ENCODE peak calls at places on chromosomes 1 and 21, in four cellular contexts. F is esophagus muscularis mucosa; B is CD8-positive, alpha-beta memory T cell; Q is stomach. U is an unnamed sample. For H3K4me1, the result is how much of the 10 kb centered on the place peaks cover.

GRCh38 chr1:153963850-153964331 is 554 bp upstream of the SLC39A1 start:
- DNase-seq in Q (peak), B (no peak), F (no peak), U (no peak)

GRCh38 chr1:113320272-113320671 is 70.0 kb upstream of the MAGI3 start:
- DNase-seq in Q (no peak), B (no peak), F (no peak), U (no peak)

GRCh38 chr1:6779089-6779805 is 6.0 kb upstream of the CAMTA1 start:
- DNase-seq in B (no peak), Q (no peak), F (no peak), U (no peak)

GRCh38 chr1:91345395-91346005 is 59.1 kb downstream of the HFM1 start:
- DNase-seq in F (no peak), B (no peak), Q (no peak), U (no peak)

GRCh38 chr1:19533626-19534025 is 48.3 kb upstream of the CAPZB start:
- DNase-seq in Q (no peak), F (no peak), B (no peak), U (no peak)

GRCh38 chr1:226814751-226815496 is 55.5 kb upstream of the PSEN2 start:
- DNase-seq in B (no peak), F (peak), Q (peak), U (no peak)

GRCh38 chr1:25055045-25055780 is 125.1 kb upstream of the RUNX3 start:
- DNase-seq in B (no peak), F (no peak), Q (no peak), U (no peak)

GRCh38 chr1:101632548-101633256 is 364.0 kb downstream of the OLFM3 start:
- DNase-seq in B (no peak), F (no peak), Q (no peak), U (no peak)

GRCh38 chr1:52994658-52995057 is 67.4 kb upstream of the PODN start:
- DNase-seq in Q (no peak), B (no peak), F (no peak), U (no peak)

GRCh38 chr21:29678616-29679015 is 261.2 kb downstream of the GRIK1 start:
- DNase-seq in F (no peak), Q (no peak), B (no peak), U (no peak)

GRCh38 chr1:6624712-6625578 is at the start of gene THAP3:
- DNase-seq in Q (peak), B (peak), F (peak), U (no peak)

GRCh38 chr1:183871142-183871541 is 66.2 kb downstream of the RGL1 start:
- DNase-seq in B (no peak), Q (no peak), F (no peak), U (no peak)

GRCh38 chr1:202235003-202235660 is 41.5 kb downstream of the LGR6 start:
- DNase-seq in B (no peak), F (no peak), Q (no peak), U (no peak)

GRCh38 chr1:202233824-202234223 is 40.2 kb downstream of the LGR6 start:
- DNase-seq in B (no peak), F (no peak), Q (no peak), U (no peak)

GRCh38 chr1:202234331-202235002 is 40.9 kb downstream of the LGR6 start:
- DNase-seq in Q (no peak), F (no peak), B (no peak), U (no peak)

GRCh38 chr1:202237052-202237451 is 43.5 kb downstream of the LGR6 start:
- DNase-seq in F (no peak), Q (no peak), B (peak), U (peak)

DNA sequence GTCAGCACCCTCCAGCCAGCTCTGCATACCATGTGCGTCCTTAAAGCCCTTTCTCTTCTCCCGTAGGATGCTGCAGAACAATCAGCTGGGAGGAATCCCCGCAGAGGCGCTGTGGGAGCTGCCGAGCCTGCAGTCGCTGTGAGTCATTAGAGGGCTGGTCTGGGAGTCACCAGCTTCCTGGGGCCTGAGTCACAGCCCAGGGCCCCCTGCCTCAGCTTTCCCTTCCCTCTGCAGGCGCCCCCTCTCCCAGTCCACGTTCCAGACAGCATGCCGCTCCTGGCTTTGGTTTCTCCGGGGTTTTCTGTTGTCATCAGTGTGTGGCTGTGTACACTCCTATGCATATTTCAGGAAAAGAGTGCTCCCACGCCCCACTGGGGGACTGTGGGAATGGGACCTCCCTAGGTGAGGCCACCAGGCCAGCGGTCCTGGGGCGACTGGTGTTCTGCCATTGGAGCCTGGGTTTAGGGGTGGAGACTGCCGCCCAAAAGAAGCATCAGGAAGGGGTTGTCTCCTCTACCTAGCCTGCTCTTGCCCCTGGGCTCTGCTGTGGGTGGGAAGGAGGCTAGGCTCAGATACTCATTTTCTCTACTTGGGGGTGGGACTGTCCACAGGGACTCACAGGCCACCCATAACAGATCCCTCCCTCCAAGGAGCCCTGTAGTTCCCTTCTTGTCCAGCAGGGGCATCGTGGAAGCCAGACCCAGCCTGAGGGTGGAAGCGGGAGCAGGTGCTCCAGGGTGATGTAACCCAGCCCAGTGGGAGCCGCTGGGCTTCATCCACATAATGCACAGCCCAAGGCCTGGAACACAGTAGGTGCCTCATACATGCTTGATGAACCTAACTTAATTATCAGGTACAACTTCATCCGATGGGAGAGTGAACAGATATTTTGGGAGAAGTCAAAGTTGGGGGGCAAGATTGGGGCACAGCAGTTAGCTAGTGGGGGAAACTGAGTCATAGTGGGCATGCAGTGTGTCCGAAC is 42.5 kb downstream of the LGR6 start:
- DNase-seq in F (no peak), B (peak), Q (peak), U (peak)
- H3K4me3 ChIP-seq in F (no peak), B (no peak), Q (no peak), U (no peak)

GRCh38 chr1:116764906-116765862 is 11.0 kb downstream of the CD2 start:
- DNase-seq in Q (no peak), B (no peak), F (no peak), U (no peak)

GRCh38 chr1:116762781-116763115 is 8.5 kb downstream of the CD2 start:
- DNase-seq in F (no peak), B (no peak), Q (no peak), U (no peak)

GRCh38 chr1:116763116-116763786 is 9.0 kb downstream of the CD2 start:
- DNase-seq in B (peak), Q (no peak), F (no peak), U (no peak)

GRCh38 chr1:116764466-116764896 is 10.3 kb downstream of the CD2 start:
- DNase-seq in Q (no peak), B (peak), F (no peak), U (no peak)

GRCh38 chr1:116763787-116764465 is 9.7 kb downstream of the CD2 start:
- DNase-seq in B (no peak), Q (peak), F (no peak), U (peak)
- H3K4me1 ChIP-seq in B (half or more), Q (under half), F (under half), U (under half)

GRCh38 chr1:40377512-40377911 is 4.0 kb downstream of the SMAP2 start:
- DNase-seq in B (peak), F (no peak), Q (no peak), U (no peak)

GRCh38 chr1:40371707-40372258 is 1.7 kb upstream of the SMAP2 start:
- DNase-seq in B (no peak), Q (no peak), F (no peak), U (no peak)

GRCh38 chr1:40373323-40374283 is at the start of gene SMAP2:
- DNase-seq in B (peak), F (peak), Q (peak), U (peak)

DNA sequence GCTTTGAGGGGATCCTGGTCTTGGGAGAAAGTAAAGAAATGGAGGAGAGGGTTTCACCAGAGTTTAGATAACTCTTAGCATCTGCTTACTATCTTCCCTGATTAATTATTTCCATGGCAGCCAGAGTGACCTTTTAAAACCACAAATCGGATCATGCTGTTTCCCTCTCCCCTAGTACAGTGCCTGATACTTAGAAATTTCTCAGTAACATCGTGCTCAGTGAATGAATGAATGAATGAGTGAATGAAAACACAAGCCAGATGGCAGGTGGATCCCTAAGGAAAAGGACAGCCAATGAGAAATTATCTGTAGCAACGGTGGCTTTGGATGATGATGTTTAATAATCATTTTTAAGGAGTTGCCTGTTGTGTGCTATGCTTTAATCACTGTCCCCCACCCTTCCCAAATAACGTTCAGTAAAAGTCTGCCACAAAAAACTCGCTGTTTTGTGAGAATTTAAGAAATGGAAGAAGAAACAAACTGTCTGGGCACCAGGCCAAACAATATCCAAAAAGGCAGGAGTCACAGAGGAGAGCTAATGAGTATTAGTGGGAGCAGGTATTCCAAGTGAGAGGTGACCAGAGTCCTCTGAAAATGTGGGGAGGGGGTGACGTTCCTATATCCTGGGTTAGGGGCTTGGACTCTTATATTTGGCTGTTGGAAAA is 737 bp upstream of the SMAP2 start:
- DNase-seq in Q (no peak), B (no peak), F (no peak), U (no peak)
- H3K27ac ChIP-seq in Q (no peak), B (no peak), F (no peak), U (no peak)

DNA sequence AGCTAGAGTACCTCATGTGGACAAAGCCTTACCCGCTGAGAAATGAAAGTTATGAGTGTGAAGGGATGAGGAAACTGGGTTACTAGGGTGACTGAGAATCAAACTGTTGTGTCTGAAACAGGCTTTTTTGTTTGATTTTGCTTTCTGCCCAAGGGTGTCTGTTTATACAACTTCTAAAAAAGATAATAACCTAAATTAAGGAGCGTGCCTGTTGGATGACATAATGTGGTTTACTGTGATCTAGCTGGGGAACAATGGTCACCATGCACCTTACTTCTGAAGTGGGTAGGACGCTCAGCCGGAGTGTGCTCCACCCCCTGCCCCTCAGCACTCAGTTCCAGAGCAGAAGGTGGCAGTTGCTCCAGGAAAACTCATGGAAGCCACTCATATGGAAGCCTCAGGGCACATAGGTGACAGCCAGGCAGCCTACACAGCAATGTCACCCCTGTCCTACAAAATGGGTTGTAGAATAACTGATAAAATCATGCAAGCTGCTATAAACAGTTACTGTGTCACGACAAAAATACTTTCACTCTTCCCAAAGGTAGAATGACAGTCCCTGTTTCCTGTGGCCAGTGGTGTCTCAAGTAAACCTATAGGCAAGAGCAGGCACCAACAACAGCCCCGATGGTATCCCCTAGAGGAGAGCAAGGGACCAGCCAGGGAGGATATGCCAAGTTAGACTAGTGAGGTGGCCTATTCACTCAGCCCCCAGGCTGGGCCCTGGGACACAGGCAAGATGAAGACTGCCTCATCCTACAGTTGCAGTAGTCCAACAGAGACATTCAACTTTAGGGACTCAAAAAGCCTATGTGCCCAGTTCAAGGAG is 29.3 kb downstream of the SIPA1L2 start:
- DNase-seq in F (no peak), Q (no peak), B (no peak), U (no peak)
- H3K4me3 ChIP-seq in F (no peak), Q (no peak), B (no peak), U (no peak)